ENCODE peak calls at places on chromosomes 12 and 14, in nine cellular contexts. V is SK-N-SH; R is stimulated activated CD4-positive, alpha-beta T cell treated with anti-CD3 and anti-CD28 coated beads, Interleukin-4, amount 100 ng/mL, for 48 hours; L is AG08396; K is G401; U is activated naive CD8-positive, alpha-beta T cell treated with anti-CD3 and anti-CD28 coated beads, Interleukin-2, amount 50 U/mL, for 16 hours; O is H7; H is upper lobe of right lung; N is astrocyte. X is an unnamed sample.

GRCh38 chr14:30362369-30363218 is 196.4 kb upstream of the G2E3 start:
- DNase-seq in V (no peak), R (no peak), L (no peak), K (no peak), U (no peak), O (no peak), H (no peak), N (no peak), X (no peak)

GRCh38 chr12:57842342-57843294 is 3.9 kb downstream of the CTDSP2 start:
- DNase-seq in V (no peak), R (no peak), L (no peak), K (no peak), U (no peak), O (peak), H (no peak), N (no peak), X (peak)

GRCh38 chr12:123384994-123385376 is 1.1 kb downstream of the KMT5A start:
- DNase-seq in V (no peak), R (no peak), L (peak), K (no peak), U (no peak), O (no peak), H (no peak), N (peak), X (no peak)

GRCh38 chr14:90483551-90483950 is 86.7 kb downstream of the CALM1 start:
- DNase-seq in V (no peak), R (peak), L (no peak), K (peak), U (no peak), O (peak), H (no peak), N (no peak), X (peak)

GRCh38 chr12:123237646-123238329 is 4.6 kb downstream of the MTRFR start:
- DNase-seq in V (peak), R (peak), L (peak), K (peak), U (no peak), O (peak), H (peak), N (peak), X (peak)

GRCh38 chr12:42652048-42652447 is 62.5 kb upstream of the PRICKLE1 start:
- DNase-seq in V (no peak), R (no peak), L (no peak), K (peak), U (no peak), O (peak), H (no peak), N (no peak), X (no peak)

GRCh38 chr12:124491856-124492420 is 75.5 kb downstream of the NCOR2 start:
- DNase-seq in V (no peak), R (no peak), L (no peak), K (no peak), U (no peak), O (no peak), H (no peak), N (no peak), X (no peak)

GRCh38 chr12:50734409-50735263 is 29.3 kb upstream of the ATF1 start:
- DNase-seq in V (peak), R (no peak), L (peak), K (peak), U (no peak), O (peak), H (no peak), N (no peak), X (peak)

GRCh38 chr12:107903377-107904061 is 129.0 kb downstream of the ASCL4 start:
- DNase-seq in V (peak), R (peak), L (peak), K (peak), U (no peak), O (peak), H (peak), N (no peak), X (peak)

GRCh38 chr12:124040286-124040685 is 67.3 kb downstream of the ZNF664 start:
- DNase-seq in V (no peak), R (no peak), L (no peak), K (no peak), U (no peak), O (no peak), H (no peak), N (no peak), X (no peak)

GRCh38 chr14:70013269-70013873 is 134.2 kb downstream of the SMOC1 start:
- DNase-seq in V (peak), R (peak), L (no peak), K (peak), U (no peak), O (peak), H (no peak), N (no peak), X (peak)

GRCh38 chr12:41514050-41514449 is 325.9 kb downstream of the PDZRN4 start:
- DNase-seq in V (no peak), R (no peak), L (no peak), K (no peak), U (no peak), O (no peak), H (no peak), N (no peak), X (no peak)

GRCh38 chr12:90199008-90199407 is 490.4 kb upstream of the ATP2B1 start:
- DNase-seq in V (no peak), R (no peak), L (no peak), K (no peak), U (no peak), O (no peak), H (no peak), N (no peak), X (no peak)

GRCh38 chr12:71972441-71973074 is 33.9 kb downstream of the TPH2 start:
- DNase-seq in V (no peak), R (no peak), L (no peak), K (no peak), U (no peak), O (peak), H (no peak), N (no peak), X (no peak)

GRCh38 chr12:120116792-120117651 is 469 bp upstream of the RAB35 start:
- DNase-seq in V (peak), R (peak), L (peak), K (peak), U (peak), O (peak), H (peak), N (no peak), X (peak)

GRCh38 chr14:89910706-89911017 is 43.9 kb downstream of the EFCAB11 start:
- DNase-seq in V (no peak), R (no peak), L (no peak), K (no peak), U (no peak), O (no peak), H (no peak), N (no peak), X (no peak)

GRCh38 chr12:69466867-69467266 is 3.3 kb upstream of the FRS2 start:
- DNase-seq in V (no peak), R (no peak), L (no peak), K (no peak), U (no peak), O (no peak), H (no peak), N (no peak), X (no peak)

GRCh38 chr12:119115296-119115905 is 63.3 kb upstream of the HSPB8 start:
- DNase-seq in V (peak), R (no peak), L (peak), K (peak), U (no peak), O (peak), H (no peak), N (peak), X (peak)